ENCODE peak calls at places on chromosomes 6 and 20, in four cellular contexts. P, N, Y and I are unnamed samples.

GRCh38 chr6:51468704-51469103 is 618.7 kb downstream of the PKHD1 start:
- DNase-seq in P (no peak), N (no peak), Y (no peak), I (no peak)

GRCh38 chr6:25248100-25248499 is 31.1 kb upstream of the CARMIL1 start:
- DNase-seq in P (no peak), N (no peak), Y (no peak), I (no peak)

GRCh38 chr6:14472964-14473363 is 355.4 kb downstream of the CD83 start:
- DNase-seq in P (no peak), N (no peak), Y (no peak), I (peak; percentile 13)

GRCh38 chr20:16701296-16701695 is 28.5 kb upstream of the SNRPB2 start:
- DNase-seq in P (no peak), N (peak; percentile 40), Y (no peak), I (no peak)

GRCh38 chr20:57890254-57890800 is 180.5 kb upstream of the PMEPA1 start:
- DNase-seq in P (no peak), N (no peak), Y (no peak), I (no peak)

GRCh38 chr6:9496837-9497236 is 918.0 kb downstream of the TFAP2A start:
- DNase-seq in P (no peak), N (no peak), Y (no peak), I (no peak)

GRCh38 chr6:113530769-113531168 is 326.4 kb upstream of the MARCKS start:
- DNase-seq in P (peak; percentile 0), N (peak; percentile 39), Y (no peak), I (no peak)

GRCh38 chr6:47484616-47485015 is 7.0 kb downstream of the CD2AP start:
- DNase-seq in P (no peak), N (no peak), Y (no peak), I (no peak)

GRCh38 chr6:133466666-133467065 is 225.5 kb downstream of the EYA4 start:
- DNase-seq in P (no peak), N (no peak), Y (no peak), I (no peak)

GRCh38 chr6:169222126-169222525 is 31.5 kb downstream of the THBS2 start:
- DNase-seq in P (no peak), N (no peak), Y (no peak), I (no peak)

GRCh38 chr6:88761237-88762031 is 202.0 kb downstream of the RNGTT start:
- DNase-seq in P (no peak), N (no peak), Y (no peak), I (no peak)

GRCh38 chr20:47740225-47741184 is 44.8 kb downstream of the SULF2 start:
- DNase-seq in P (no peak), N (no peak), Y (no peak), I (no peak)

GRCh38 chr6:1613631-1614447 is 4.1 kb downstream of the FOXC1 start:
- DNase-seq in P (no peak), N (no peak), Y (peak; percentile 81), I (no peak)

GRCh38 chr20:11001767-11002540 is 328.2 kb upstream of the JAG1 start:
- DNase-seq in P (no peak), N (peak; percentile 74), Y (no peak), I (no peak)

GRCh38 chr6:144741659-144742058 is 456.5 kb downstream of the UTRN start:
- DNase-seq in P (no peak), N (peak; percentile 6), Y (no peak), I (no peak)

GRCh38 chr6:167851349-167851952 is 24.7 kb downstream of the AFDN start:
- DNase-seq in P (no peak), N (no peak), Y (no peak), I (no peak)

GRCh38 chr20:8967641-8968245 is 101.1 kb upstream of the PLCB4 start:
- DNase-seq in P (no peak), N (no peak), Y (no peak), I (no peak)

GRCh38 chr6:46130665-46131064 is 876 bp downstream of the ENPP4 start:
- DNase-seq in P (no peak), N (no peak), Y (no peak), I (no peak)

GRCh38 chr6:36098920-36099647 is 31.2 kb upstream of the MAPK13 start:
- DNase-seq in P (no peak), N (no peak), Y (no peak), I (no peak)

GRCh38 chr6:40330301-40330721 is 256.9 kb downstream of the LRFN2 start:
- DNase-seq in P (no peak), N (no peak), Y (peak; percentile 71), I (no peak)

GRCh38 chr6:29751480-29751879 is 28.2 kb downstream of the HLA-F start:
- DNase-seq in P (no peak), N (no peak), Y (no peak), I (no peak)

GRCh38 chr6:7954477-7955200 is 44.1 kb upstream of the TXNDC5 start:
- DNase-seq in P (no peak), N (no peak), Y (no peak), I (no peak)

GRCh38 chr20:55099251-55099650 is 623.9 kb downstream of the DOK5 start:
- DNase-seq in P (no peak), N (no peak), Y (no peak), I (no peak)

GRCh38 chr20:55097621-55098020 is 622.2 kb downstream of the DOK5 start:
- DNase-seq in P (no peak), N (no peak), Y (no peak), I (no peak)

GRCh38 chr20:55103188-55103587 is 627.8 kb downstream of the DOK5 start:
- DNase-seq in P (no peak), N (no peak), Y (no peak), I (no peak)
- TF ChIP-seq POLR2AphosphoS5 in P (no peak), N (no peak), Y (no peak), I (no peak)

GRCh38 chr6:152099816-152100618 is 292.5 kb downstream of the ESR1 start:
- DNase-seq in P (no peak), N (no peak), Y (no peak), I (no peak)
- TF ChIP-seq TAF1 in P (no peak), N (no peak), Y (no peak), I (no peak)

GRCh38 chr6:3120765-3121089 is 2.2 kb downstream of the BPHL start:
- DNase-seq in P (no peak), N (no peak), Y (no peak), I (no peak)

GRCh38 chr6:3117912-3118352 is 579 bp upstream of the BPHL start:
- DNase-seq in P (no peak), N (no peak), Y (no peak), I (no peak)

GRCh38 chr6:3114377-3114776 is 4.1 kb upstream of the BPHL start:
- DNase-seq in P (no peak), N (no peak), Y (no peak), I (no peak)

GRCh38 chr6:3119040-3119723 is 671 bp downstream of the BPHL start:
- DNase-seq in P (no peak), N (peak; percentile 84), Y (no peak), I (no peak)

DNA sequence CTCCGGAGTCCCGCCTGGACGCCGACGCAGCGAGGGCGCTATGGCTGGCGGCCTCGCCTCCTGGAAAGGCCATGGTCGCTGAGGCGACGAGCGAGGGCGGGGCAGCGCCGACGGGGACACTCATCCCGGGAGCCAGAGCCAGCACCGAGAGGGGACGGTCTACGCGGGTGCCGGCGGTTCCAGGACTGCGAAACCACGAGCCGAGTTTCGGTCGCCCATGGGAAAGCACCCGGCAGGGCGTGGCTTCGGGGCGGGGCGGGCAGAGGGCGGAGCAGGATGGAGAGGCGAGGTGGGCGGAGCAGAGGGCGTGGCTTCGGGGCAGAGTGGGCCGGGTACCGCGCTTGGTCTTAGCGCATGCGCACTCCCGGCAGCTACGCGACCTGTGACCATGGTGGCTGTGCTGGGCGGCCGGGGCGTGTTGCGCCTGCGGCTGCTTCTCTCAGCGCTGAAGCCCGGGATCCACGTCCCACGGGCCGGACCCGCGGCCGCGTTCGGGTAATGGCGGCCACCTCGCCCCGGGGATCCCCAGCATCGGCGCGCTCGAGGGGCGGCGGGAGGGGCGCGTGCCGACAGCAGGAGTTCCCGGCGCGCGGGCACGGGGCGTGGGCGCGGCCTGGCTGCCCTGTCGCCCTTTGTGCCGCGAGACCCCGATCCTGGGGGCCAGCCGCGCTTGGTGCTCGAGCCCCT is at the start of gene BPHL:
- DNase-seq in P (peak; percentile 96), N (peak; percentile 87), Y (peak; percentile 100), I (peak; percentile 97)
- TF ChIP-seq POLR2A in P (peak; percentile 83), N (peak; percentile 84), Y (peak; percentile 89), I (peak; percentile 74)

GRCh38 chr20:61404311-61404710 is 152.2 kb downstream of the CDH4 start:
- DNase-seq in P (no peak), N (no peak), Y (no peak), I (no peak)

GRCh38 chr20:61400499-61400898 is 148.4 kb downstream of the CDH4 start:
- DNase-seq in P (no peak), N (no peak), Y (no peak), I (no peak)

GRCh38 chr20:61407561-61407960 is 155.5 kb downstream of the CDH4 start:
- DNase-seq in P (no peak), N (no peak), Y (no peak), I (no peak)

GRCh38 chr20:61408951-61409740 is 157.1 kb downstream of the CDH4 start:
- DNase-seq in P (no peak), N (no peak), Y (no peak), I (no peak)

GRCh38 chr20:61405007-61405406 is 152.9 kb downstream of the CDH4 start:
- DNase-seq in P (no peak), N (no peak), Y (no peak), I (no peak)
- TF ChIP-seq POLR2AphosphoS5 in P (no peak), N (no peak), Y (no peak), I (no peak)

DNA sequence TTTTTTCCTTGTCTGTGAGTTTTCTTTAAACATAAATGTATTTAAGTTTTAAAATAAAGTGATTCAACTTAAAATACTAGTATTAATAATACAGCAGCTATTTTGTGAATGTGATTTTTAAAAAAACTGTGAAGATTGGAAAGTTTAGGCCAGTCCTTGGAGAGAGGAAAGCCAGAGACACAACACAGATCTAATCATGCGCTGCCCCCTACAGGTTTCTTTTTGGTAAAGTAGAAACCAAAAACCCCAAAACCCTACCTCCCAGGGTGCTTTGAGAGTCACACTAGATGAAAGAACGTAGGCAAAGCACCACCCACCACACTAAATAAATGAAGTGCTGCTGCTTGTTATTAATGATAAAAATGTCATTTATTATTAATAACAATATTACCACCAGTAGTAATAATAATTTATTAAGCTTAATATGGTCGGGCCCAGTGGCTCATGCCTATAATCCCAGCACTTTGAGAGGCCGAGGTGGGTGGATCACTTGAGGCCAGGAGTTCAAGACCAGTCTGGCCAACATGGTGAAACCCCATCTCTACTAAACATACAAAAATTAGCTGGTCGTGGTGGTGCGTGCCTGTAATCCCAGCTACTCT is 33.7 kb downstream of the SLC9A8 start:
- DNase-seq in P (no peak), N (peak; percentile 73), Y (no peak), I (peak; percentile 35)
- TF ChIP-seq TAF1 in P (no peak), N (no peak), Y (no peak), I (no peak)

GRCh38 chr6:44044154-44044539 is 83.1 kb downstream of the MRPL14 start:
- DNase-seq in P (no peak), N (peak; percentile 57), Y (no peak), I (no peak)

GRCh38 chr6:44044940-44045671 is 82.1 kb downstream of the MRPL14 start:
- DNase-seq in P (no peak), N (no peak), Y (no peak), I (no peak)

GRCh38 chr6:44043036-44043478 is 84.2 kb downstream of the MRPL14 start:
- DNase-seq in P (no peak), N (peak; percentile 30), Y (no peak), I (no peak)

GRCh38 chr6:44042261-44043035 is 84.8 kb downstream of the MRPL14 start:
- DNase-seq in P (no peak), N (no peak), Y (no peak), I (no peak)

GRCh38 chr6:44043479-44044153 is 83.6 kb downstream of the MRPL14 start:
- DNase-seq in P (no peak), N (no peak), Y (no peak), I (no peak)
- TF ChIP-seq POLR2A in P (no peak), N (no peak), Y (no peak), I (no peak)